ENCODE peak calls at places on chromosomes 12 and 14, in four cellular contexts. M is GF-D8, S is Calu3, H is uterus. N is an unnamed sample.

GRCh38 chr14:62179367-62180018 is 417.3 kb downstream of the SNAPC1 start:
- DNase-seq in S (peak; percentile 51), M (no peak), H (peak; percentile 18), N (peak; percentile 80)

GRCh38 chr14:49946320-49947141 is 53.6 kb downstream of the ARF6 start:
- DNase-seq in M (no peak), S (peak; percentile 57), H (no peak), N (peak; percentile 57)

GRCh38 chr12:66048218-66048842 is 82.2 kb downstream of the LLPH start:
- DNase-seq in M (no peak), H (no peak), S (no peak), N (no peak)

GRCh38 chr14:65485516-65485915 is 73.0 kb downstream of the FUT8 start:
- DNase-seq in M (no peak), H (no peak), S (no peak), N (no peak)

GRCh38 chr14:68249534-68250517 is 430.2 kb downstream of the RAD51B start:
- DNase-seq in S (no peak), M (no peak), H (no peak), N (peak; percentile 37)

GRCh38 chr12:114691810-114692557 is 8.0 kb upstream of the TBX3 start:
- DNase-seq in S (no peak), M (no peak), H (no peak), N (no peak)

GRCh38 chr14:20460458-20461229 is 590 bp downstream of the PIP4P1 start:
- DNase-seq in M (no peak), H (peak; percentile 31), S (peak; percentile 63), N (no peak)

GRCh38 chr14:53955234-53955556 is 1.4 kb downstream of the BMP4 start:
- DNase-seq in M (no peak), H (no peak), S (no peak), N (no peak)

GRCh38 chr12:1906579-1906978 is 11.9 kb downstream of the CACNA2D4 start:
- DNase-seq in H (no peak), S (no peak), M (no peak), N (no peak)

GRCh38 chr14:75450381-75451276 is 22.8 kb downstream of the JDP2 start:
- DNase-seq in H (peak; percentile 68), S (peak; percentile 70), M (no peak), N (peak; percentile 27)

GRCh38 chr12:48351022-48351708 is 446 bp upstream of the ZNF641 start:
- DNase-seq in M (no peak), S (peak; percentile 61), H (peak; percentile 86), N (peak; percentile 56)

GRCh38 chr12:520119-520518 is 60.4 kb downstream of the B4GALNT3 start:
- DNase-seq in H (no peak), S (no peak), M (no peak), N (no peak)

GRCh38 chr12:112161711-112162110 is 36.4 kb downstream of the TRAFD1 start:
- DNase-seq in M (no peak), H (no peak), S (no peak), N (no peak)